ENCODE peak calls at places on chromosome 18, in nine cellular contexts. One of them, this sample, is unnamed. For H3K9me3, the result is how much of the 10 kb centered on the place peaks cover.

GRCh38 chr18:50686409-50686808 is 126.5 kb downstream of the MAPK4 start:
- DNase-seq in right lobe of liver: no peak
- DNase-seq in K562: no peak
- DNase-seq in thyroid gland: no peak
- DNase-seq in body of pancreas: no peak
- DNase-seq in esophagus squamous epithelium: no peak
- DNase-seq in IMR-90: no peak
- DNase-seq in sigmoid colon: no peak
- DNase-seq in adrenal gland: no peak
- DNase-seq in this sample: no peak

GRCh38 chr18:49483198-49483597 is 3.8 kb downstream of the C18orf32 start:
- DNase-seq in right lobe of liver: no peak
- DNase-seq in K562: no peak
- DNase-seq in thyroid gland: no peak
- DNase-seq in body of pancreas: no peak
- DNase-seq in esophagus squamous epithelium: no peak
- DNase-seq in IMR-90: no peak
- DNase-seq in sigmoid colon: no peak
- DNase-seq in adrenal gland: no peak
- DNase-seq in this sample: no peak

GRCh38 chr18:33578371-33579146 is 540 bp downstream of the ASXL3 start:
- DNase-seq in right lobe of liver: peak
- DNase-seq in K562: no peak
- DNase-seq in thyroid gland: peak
- DNase-seq in body of pancreas: peak
- DNase-seq in esophagus squamous epithelium: no peak
- DNase-seq in IMR-90: no peak
- DNase-seq in sigmoid colon: peak
- DNase-seq in adrenal gland: no peak
- DNase-seq in this sample: no peak

GRCh38 chr18:75297731-75298130 is 87.1 kb downstream of the TSHZ1 start:
- DNase-seq in right lobe of liver: no peak
- DNase-seq in K562: no peak
- DNase-seq in thyroid gland: no peak
- DNase-seq in body of pancreas: no peak
- DNase-seq in esophagus squamous epithelium: no peak
- DNase-seq in IMR-90: no peak
- DNase-seq in sigmoid colon: no peak
- DNase-seq in adrenal gland: no peak
- DNase-seq in this sample: no peak

GRCh38 chr18:50700245-50701165 is 119.3 kb downstream of the MRO start:
- DNase-seq in right lobe of liver: no peak
- DNase-seq in K562: no peak
- DNase-seq in thyroid gland: peak
- DNase-seq in body of pancreas: no peak
- DNase-seq in esophagus squamous epithelium: no peak
- DNase-seq in IMR-90: no peak
- DNase-seq in sigmoid colon: peak
- DNase-seq in adrenal gland: no peak
- DNase-seq in this sample: no peak

GRCh38 chr18:54382076-54382475 is 24.4 kb downstream of the C18orf54 start:
- DNase-seq in right lobe of liver: no peak
- DNase-seq in K562: no peak
- DNase-seq in thyroid gland: no peak
- DNase-seq in body of pancreas: no peak
- DNase-seq in esophagus squamous epithelium: no peak
- DNase-seq in IMR-90: no peak
- DNase-seq in sigmoid colon: no peak
- DNase-seq in adrenal gland: no peak
- DNase-seq in this sample: no peak

GRCh38 chr18:75364512-75364911 is 63.0 kb downstream of the SMIM21 start:
- DNase-seq in right lobe of liver: no peak
- DNase-seq in K562: no peak
- DNase-seq in thyroid gland: no peak
- DNase-seq in body of pancreas: peak
- DNase-seq in esophagus squamous epithelium: no peak
- DNase-seq in IMR-90: peak
- DNase-seq in sigmoid colon: no peak
- DNase-seq in adrenal gland: peak
- DNase-seq in this sample: no peak

GRCh38 chr18:1306641-1307040 is 402.0 kb downstream of the ADCYAP1 start:
- DNase-seq in right lobe of liver: no peak
- DNase-seq in K562: no peak
- DNase-seq in thyroid gland: no peak
- DNase-seq in body of pancreas: no peak
- DNase-seq in esophagus squamous epithelium: no peak
- DNase-seq in IMR-90: no peak
- DNase-seq in sigmoid colon: no peak
- DNase-seq in adrenal gland: no peak
- DNase-seq in this sample: no peak

GRCh38 chr18:49172246-49172645 is 221.5 kb upstream of the SMAD7 start:
- DNase-seq in right lobe of liver: no peak
- DNase-seq in K562: no peak
- DNase-seq in thyroid gland: no peak
- DNase-seq in body of pancreas: no peak
- DNase-seq in esophagus squamous epithelium: no peak
- DNase-seq in IMR-90: no peak
- DNase-seq in sigmoid colon: no peak
- DNase-seq in adrenal gland: no peak
- DNase-seq in this sample: no peak

GRCh38 chr18:49101230-49101629 is 150.5 kb upstream of the SMAD7 start:
- DNase-seq in right lobe of liver: no peak
- DNase-seq in K562: no peak
- DNase-seq in thyroid gland: no peak
- DNase-seq in body of pancreas: no peak
- DNase-seq in esophagus squamous epithelium: no peak
- DNase-seq in IMR-90: no peak
- DNase-seq in sigmoid colon: no peak
- DNase-seq in adrenal gland: no peak
- DNase-seq in this sample: no peak

GRCh38 chr18:24918257-24918656 is 433.7 kb downstream of the ZNF521 start:
- DNase-seq in right lobe of liver: no peak
- DNase-seq in K562: no peak
- DNase-seq in thyroid gland: no peak
- DNase-seq in body of pancreas: no peak
- DNase-seq in esophagus squamous epithelium: no peak
- DNase-seq in IMR-90: no peak
- DNase-seq in sigmoid colon: no peak
- DNase-seq in adrenal gland: no peak
- DNase-seq in this sample: no peak

GRCh38 chr18:5461056-5461455 is 82.7 kb downstream of the EPB41L3 start:
- DNase-seq in right lobe of liver: no peak
- DNase-seq in K562: no peak
- DNase-seq in thyroid gland: no peak
- DNase-seq in body of pancreas: no peak
- DNase-seq in esophagus squamous epithelium: no peak
- DNase-seq in IMR-90: peak
- DNase-seq in sigmoid colon: no peak
- DNase-seq in adrenal gland: no peak
- DNase-seq in this sample: no peak

GRCh38 chr18:78830161-78830560 is 149.5 kb upstream of the SALL3 start:
- DNase-seq in right lobe of liver: no peak
- DNase-seq in K562: no peak
- DNase-seq in thyroid gland: no peak
- DNase-seq in body of pancreas: no peak
- DNase-seq in esophagus squamous epithelium: no peak
- DNase-seq in IMR-90: no peak
- DNase-seq in sigmoid colon: no peak
- DNase-seq in adrenal gland: no peak
- DNase-seq in this sample: no peak
- H3K9me3 ChIP-seq in right lobe of liver: under half
- H3K9me3 ChIP-seq in K562: under half
- H3K9me3 ChIP-seq in thyroid gland: under half
- H3K9me3 ChIP-seq in body of pancreas: under half
- H3K9me3 ChIP-seq in esophagus squamous epithelium: under half
- H3K9me3 ChIP-seq in IMR-90: half or more
- H3K9me3 ChIP-seq in sigmoid colon: under half
- H3K9me3 ChIP-seq in adrenal gland: under half
- H3K9me3 ChIP-seq in this sample: under half

GRCh38 chr18:12991839-12992216 is 666 bp downstream of the CEP192 start:
- DNase-seq in right lobe of liver: no peak
- DNase-seq in K562: no peak
- DNase-seq in thyroid gland: no peak
- DNase-seq in body of pancreas: no peak
- DNase-seq in esophagus squamous epithelium: no peak
- DNase-seq in IMR-90: no peak
- DNase-seq in sigmoid colon: no peak
- DNase-seq in adrenal gland: no peak
- DNase-seq in this sample: no peak

GRCh38 chr18:12990977-12991838 is at the start of gene CEP192:
- DNase-seq in right lobe of liver: peak
- DNase-seq in K562: peak
- DNase-seq in thyroid gland: peak
- DNase-seq in body of pancreas: peak
- DNase-seq in esophagus squamous epithelium: peak
- DNase-seq in IMR-90: peak
- DNase-seq in sigmoid colon: peak
- DNase-seq in adrenal gland: peak
- DNase-seq in this sample: peak

GRCh38 chr18:12990662-12990976 is 543 bp upstream of the CEP192 start:
- DNase-seq in right lobe of liver: no peak
- DNase-seq in K562: no peak
- DNase-seq in thyroid gland: no peak
- DNase-seq in body of pancreas: no peak
- DNase-seq in esophagus squamous epithelium: no peak
- DNase-seq in IMR-90: no peak
- DNase-seq in sigmoid colon: no peak
- DNase-seq in adrenal gland: no peak
- DNase-seq in this sample: no peak

GRCh38 chr18:12989397-12990127 is 1.6 kb upstream of the CEP192 start:
- DNase-seq in right lobe of liver: no peak
- DNase-seq in K562: no peak
- DNase-seq in thyroid gland: no peak
- DNase-seq in body of pancreas: no peak
- DNase-seq in esophagus squamous epithelium: no peak
- DNase-seq in IMR-90: no peak
- DNase-seq in sigmoid colon: no peak
- DNase-seq in adrenal gland: no peak
- DNase-seq in this sample: no peak

GRCh38 chr18:12990128-12990485 is 1.1 kb upstream of the CEP192 start:
- DNase-seq in right lobe of liver: no peak
- DNase-seq in K562: no peak
- DNase-seq in thyroid gland: no peak
- DNase-seq in body of pancreas: no peak
- DNase-seq in esophagus squamous epithelium: no peak
- DNase-seq in IMR-90: no peak
- DNase-seq in sigmoid colon: no peak
- DNase-seq in adrenal gland: no peak
- DNase-seq in this sample: no peak
- TF ChIP-seq POLR2A in right lobe of liver: no peak
- TF ChIP-seq POLR2A in K562: peak
- TF ChIP-seq POLR2A in thyroid gland: no peak
- TF ChIP-seq POLR2A in body of pancreas: no peak
- TF ChIP-seq POLR2A in esophagus squamous epithelium: no peak
- TF ChIP-seq POLR2A in IMR-90: no peak
- TF ChIP-seq POLR2A in sigmoid colon: no peak
- TF ChIP-seq POLR2A in adrenal gland: no peak
- TF ChIP-seq POLR2A in this sample: no peak

GRCh38 chr18:9296233-9297006 is 38.2 kb upstream of the TWSG1 start:
- DNase-seq in right lobe of liver: no peak
- DNase-seq in K562: no peak
- DNase-seq in thyroid gland: no peak
- DNase-seq in body of pancreas: no peak
- DNase-seq in esophagus squamous epithelium: no peak
- DNase-seq in IMR-90: peak
- DNase-seq in sigmoid colon: no peak
- DNase-seq in adrenal gland: no peak
- DNase-seq in this sample: no peak

GRCh38 chr18:9290171-9290570 is 44.4 kb upstream of the TWSG1 start:
- DNase-seq in right lobe of liver: no peak
- DNase-seq in K562: no peak
- DNase-seq in thyroid gland: no peak
- DNase-seq in body of pancreas: no peak
- DNase-seq in esophagus squamous epithelium: no peak
- DNase-seq in IMR-90: peak
- DNase-seq in sigmoid colon: no peak
- DNase-seq in adrenal gland: no peak
- DNase-seq in this sample: no peak

GRCh38 chr18:9289698-9290097 is 44.9 kb upstream of the TWSG1 start:
- DNase-seq in right lobe of liver: no peak
- DNase-seq in K562: no peak
- DNase-seq in thyroid gland: no peak
- DNase-seq in body of pancreas: no peak
- DNase-seq in esophagus squamous epithelium: no peak
- DNase-seq in IMR-90: no peak
- DNase-seq in sigmoid colon: no peak
- DNase-seq in adrenal gland: no peak
- DNase-seq in this sample: no peak

GRCh38 chr18:9293948-9294347 is 40.6 kb upstream of the TWSG1 start:
- DNase-seq in right lobe of liver: no peak
- DNase-seq in K562: no peak
- DNase-seq in thyroid gland: no peak
- DNase-seq in body of pancreas: no peak
- DNase-seq in esophagus squamous epithelium: no peak
- DNase-seq in IMR-90: no peak
- DNase-seq in sigmoid colon: no peak
- DNase-seq in adrenal gland: no peak
- DNase-seq in this sample: no peak

GRCh38 chr18:9292047-9292446 is 42.5 kb upstream of the TWSG1 start:
- DNase-seq in right lobe of liver: no peak
- DNase-seq in K562: no peak
- DNase-seq in thyroid gland: no peak
- DNase-seq in body of pancreas: no peak
- DNase-seq in esophagus squamous epithelium: no peak
- DNase-seq in IMR-90: no peak
- DNase-seq in sigmoid colon: no peak
- DNase-seq in adrenal gland: no peak
- DNase-seq in this sample: no peak
- H3K9me3 ChIP-seq in right lobe of liver: under half
- H3K9me3 ChIP-seq in K562: under half
- H3K9me3 ChIP-seq in thyroid gland: under half
- H3K9me3 ChIP-seq in body of pancreas: under half
- H3K9me3 ChIP-seq in esophagus squamous epithelium: under half
- H3K9me3 ChIP-seq in IMR-90: under half
- H3K9me3 ChIP-seq in sigmoid colon: under half
- H3K9me3 ChIP-seq in adrenal gland: under half
- H3K9me3 ChIP-seq in this sample: under half

DNA sequence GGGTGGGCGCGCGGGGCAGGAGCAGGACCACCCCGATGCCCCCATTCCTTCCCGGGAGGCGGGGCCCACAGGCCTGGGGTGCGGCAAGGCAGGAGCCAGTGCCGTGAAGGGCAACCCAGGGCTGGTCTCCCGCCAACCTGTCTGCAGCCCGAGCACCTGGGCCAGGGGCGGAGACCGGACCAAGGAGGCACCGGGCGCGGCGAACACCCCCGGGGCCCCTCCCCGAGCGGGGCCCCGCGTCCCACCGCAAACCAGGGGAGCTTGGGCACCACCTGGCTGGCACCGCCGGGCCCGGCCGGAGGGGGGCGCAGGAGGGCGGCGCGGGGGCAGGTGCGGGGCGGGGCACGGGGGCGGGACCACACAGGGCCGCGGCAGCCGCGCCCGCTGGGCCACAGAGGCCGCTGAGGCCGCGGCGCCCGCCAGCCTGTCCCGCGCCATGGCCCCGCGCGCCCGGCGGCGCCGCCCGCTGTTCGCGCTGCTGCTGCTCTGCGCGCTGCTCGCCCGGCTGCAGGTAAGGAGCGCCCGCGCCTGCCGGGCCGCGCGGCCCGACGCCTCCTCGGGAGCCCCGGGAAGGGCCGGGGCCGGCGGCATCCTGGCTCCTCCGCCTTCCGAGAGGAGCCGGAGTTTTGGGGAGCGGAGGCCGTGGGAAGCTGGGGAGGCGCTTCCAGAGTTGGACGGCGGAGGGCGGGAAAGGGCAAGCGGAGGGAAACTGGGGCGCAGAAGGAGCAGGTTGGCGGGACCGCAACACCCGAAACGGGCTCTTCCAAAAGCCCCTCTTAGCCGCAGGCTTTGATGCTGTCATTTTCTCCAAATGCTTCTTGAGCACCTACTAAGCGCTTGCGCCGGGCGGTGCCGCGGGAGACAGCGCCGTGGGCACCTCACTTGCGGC is at the start of gene TNFRSF11A:
- DNase-seq in right lobe of liver: peak
- DNase-seq in K562: peak
- DNase-seq in thyroid gland: peak
- DNase-seq in body of pancreas: peak
- DNase-seq in esophagus squamous epithelium: no peak
- DNase-seq in IMR-90: no peak
- DNase-seq in sigmoid colon: no peak
- DNase-seq in adrenal gland: peak
- DNase-seq in this sample: peak
- TF ChIP-seq POLR2A in right lobe of liver: no peak
- TF ChIP-seq POLR2A in K562: no peak
- TF ChIP-seq POLR2A in thyroid gland: no peak
- TF ChIP-seq POLR2A in body of pancreas: no peak
- TF ChIP-seq POLR2A in esophagus squamous epithelium: no peak
- TF ChIP-seq POLR2A in IMR-90: no peak
- TF ChIP-seq POLR2A in sigmoid colon: no peak
- TF ChIP-seq POLR2A in adrenal gland: no peak
- TF ChIP-seq POLR2A in this sample: peak

This sample was measured in Peyer's patch.